ENCODE peak calls at places on chromosomes 2 and 18, in seven cellular contexts. U is K562, B is stomach, I is ovary, G is sigmoid colon, K is A549, Q is tibial nerve. F is an unnamed sample.

GRCh38 chr2:171383141-171383540 is 50.6 kb downstream of the METTL8 start:
- DNase-seq in U (no peak), B (no peak), I (no peak), G (no peak), K (no peak), Q (no peak), F (no peak)

GRCh38 chr2:40213071-40213470 is 238.8 kb downstream of the SLC8A1 start:
- DNase-seq in U (no peak), B (no peak), I (no peak), G (no peak), K (peak; percentile 11), Q (no peak), F (no peak)

GRCh38 chr18:50559750-50560680 is at the start of gene MAPK4:
- DNase-seq in U (peak; percentile 74), B (peak; percentile 67), I (peak; percentile 78), G (peak; percentile 71), K (no peak), Q (no peak), F (peak; percentile 33)

GRCh38 chr2:169286858-169287257 is 75.5 kb downstream of the LRP2 start:
- DNase-seq in U (no peak), B (no peak), I (no peak), G (no peak), K (no peak), Q (no peak), F (no peak)

GRCh38 chr2:108616731-108617161 is 82.5 kb downstream of the LIMS1 start:
- DNase-seq in U (no peak), B (peak; percentile 79), I (no peak), G (no peak), K (no peak), Q (no peak), F (no peak)

GRCh38 chr18:7711495-7711894 is 144.4 kb downstream of the PTPRM start:
- DNase-seq in U (no peak), B (no peak), I (no peak), G (no peak), K (no peak), Q (no peak), F (no peak)

GRCh38 chr2:135072125-135072997 is 20.3 kb downstream of the RAB3GAP1 start:
- DNase-seq in U (no peak), B (no peak), I (no peak), G (no peak), K (peak; percentile 31), Q (no peak), F (no peak)

GRCh38 chr2:75276093-75277055 is 77.1 kb upstream of the TACR1 start:
- DNase-seq in U (no peak), B (no peak), I (no peak), G (no peak), K (peak; percentile 47), Q (no peak), F (no peak)

GRCh38 chr18:37440206-37440605 is 125.4 kb downstream of the CELF4 start:
- DNase-seq in U (no peak), B (no peak), I (peak; percentile 53), G (no peak), K (no peak), Q (no peak), F (no peak)

GRCh38 chr2:229252996-229253395 is 18.1 kb downstream of the PID1 start:
- DNase-seq in U (no peak), B (no peak), I (no peak), G (no peak), K (no peak), Q (no peak), F (no peak)

GRCh38 chr2:134260726-134261125 is 6.9 kb downstream of the MGAT5 start:
- DNase-seq in U (no peak), B (no peak), I (no peak), G (no peak), K (no peak), Q (peak; percentile 50), F (no peak)

GRCh38 chr2:105654474-105655004 is 90.2 kb upstream of the NCK2 start:
- DNase-seq in U (no peak), B (no peak), I (no peak), G (no peak), K (no peak), Q (no peak), F (no peak)

GRCh38 chr18:70334728-70335329 is 46.0 kb downstream of the SOCS6 start:
- DNase-seq in U (no peak), B (no peak), I (no peak), G (no peak), K (peak; percentile 49), Q (no peak), F (no peak)

GRCh38 chr18:158128-159036 is at the start of gene USP14:
- DNase-seq in U (peak; percentile 100), B (peak; percentile 97), I (peak; percentile 97), G (peak; percentile 98), K (peak; percentile 96), Q (peak; percentile 86), F (peak; percentile 98)

GRCh38 chr2:159111346-159111922 is 143.0 kb downstream of the TANC1 start:
- DNase-seq in U (no peak), B (no peak), I (no peak), G (no peak), K (no peak), Q (no peak), F (no peak)

GRCh38 chr2:65045651-65046050 is 10.6 kb upstream of the CEP68 start:
- DNase-seq in U (no peak), B (no peak), I (no peak), G (no peak), K (no peak), Q (no peak), F (no peak)

GRCh38 chr2:184611221-184612085 is 13.1 kb downstream of the ZNF804A start:
- DNase-seq in U (peak; percentile 15), B (no peak), I (no peak), G (no peak), K (no peak), Q (no peak), F (no peak)

GRCh38 chr2:78201064-78201575 is 678.9 kb upstream of the LRRTM4 start:
- DNase-seq in U (no peak), B (no peak), I (no peak), G (no peak), K (no peak), Q (no peak), F (no peak)

GRCh38 chr2:157830696-157831570 is 45.2 kb downstream of the ACVR1 start:
- DNase-seq in U (no peak), B (no peak), I (no peak), G (no peak), K (peak; percentile 75), Q (peak; percentile 78), F (no peak)

GRCh38 chr2:169095631-169096105 is 26.3 kb downstream of the DHRS9 start:
- DNase-seq in U (peak; percentile 27), B (no peak), I (no peak), G (no peak), K (peak; percentile 30), Q (no peak), F (no peak)

GRCh38 chr2:230347659-230348305 is 20.8 kb downstream of the SP140L start:
- DNase-seq in U (no peak), B (no peak), I (no peak), G (no peak), K (no peak), Q (no peak), F (no peak)

DNA sequence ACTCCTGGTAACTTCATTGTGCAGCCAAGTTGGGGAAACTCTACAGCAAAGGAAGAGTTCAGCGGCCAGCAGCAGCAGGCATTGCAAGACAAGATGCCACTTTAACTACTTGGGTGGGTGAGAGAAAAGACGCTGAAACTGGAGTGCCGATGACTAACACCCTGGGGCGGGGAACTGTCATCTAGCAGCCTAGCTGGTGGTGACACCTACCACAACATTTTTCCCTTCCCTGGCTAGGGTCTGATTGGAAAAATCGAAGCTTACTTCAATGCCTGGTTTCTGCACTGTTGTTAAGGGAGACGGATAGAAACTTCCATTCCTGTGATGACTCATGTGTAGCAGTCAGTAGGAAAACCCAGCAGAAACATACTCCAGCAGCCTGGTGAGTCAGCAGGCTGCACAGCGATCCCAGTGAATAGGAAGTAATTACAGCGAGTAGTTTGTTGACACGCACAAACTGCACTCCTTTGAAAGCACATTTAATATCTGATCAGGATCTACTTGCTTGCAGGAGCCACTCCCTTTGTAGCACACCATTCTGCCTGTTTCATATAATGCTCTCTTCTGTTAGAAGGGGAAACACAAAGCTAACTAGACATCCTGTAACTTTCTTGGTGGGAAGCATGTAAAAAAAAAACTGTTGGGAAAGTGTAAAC is 62.1 kb upstream of the MAPRE2 start:
- DNase-seq in U (peak; percentile 41), B (peak; percentile 72), I (peak; percentile 44), G (peak; percentile 78), K (peak; percentile 87), Q (peak; percentile 49), F (peak; percentile 74)
- TF ChIP-seq EP300 in U (peak; percentile 62), B (no peak), I (no peak), G (no peak), K (no peak), Q (peak; percentile 66), F (no peak)

DNA sequence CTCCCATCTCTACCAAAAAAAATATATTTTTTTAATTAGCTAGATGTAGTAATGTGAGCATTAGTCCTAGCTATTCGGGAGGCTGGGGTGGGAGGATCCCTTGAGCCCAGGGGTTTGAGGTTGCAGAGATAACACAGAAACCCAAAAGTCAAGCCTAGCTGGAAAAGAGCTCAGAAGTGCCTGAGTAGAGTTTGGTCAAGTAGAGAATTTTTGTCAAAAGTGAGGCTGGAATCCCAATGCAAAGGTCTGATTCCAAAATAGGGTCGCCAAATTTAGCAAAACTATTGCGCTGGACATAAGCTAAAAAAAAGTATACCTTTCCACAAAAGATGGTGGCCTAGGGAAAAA is 15.5 kb upstream of the MSH6 start:
- DNase-seq in U (no peak), B (no peak), I (no peak), G (no peak), K (no peak), Q (no peak), F (no peak)
- H3K4me3 ChIP-seq in U (no peak overlapping the region), B (no peak overlapping the region), I (no peak overlapping the region), G (no peak overlapping the region), K (no peak overlapping the region), Q (no peak overlapping the region), F (no peak overlapping the region)

DNA sequence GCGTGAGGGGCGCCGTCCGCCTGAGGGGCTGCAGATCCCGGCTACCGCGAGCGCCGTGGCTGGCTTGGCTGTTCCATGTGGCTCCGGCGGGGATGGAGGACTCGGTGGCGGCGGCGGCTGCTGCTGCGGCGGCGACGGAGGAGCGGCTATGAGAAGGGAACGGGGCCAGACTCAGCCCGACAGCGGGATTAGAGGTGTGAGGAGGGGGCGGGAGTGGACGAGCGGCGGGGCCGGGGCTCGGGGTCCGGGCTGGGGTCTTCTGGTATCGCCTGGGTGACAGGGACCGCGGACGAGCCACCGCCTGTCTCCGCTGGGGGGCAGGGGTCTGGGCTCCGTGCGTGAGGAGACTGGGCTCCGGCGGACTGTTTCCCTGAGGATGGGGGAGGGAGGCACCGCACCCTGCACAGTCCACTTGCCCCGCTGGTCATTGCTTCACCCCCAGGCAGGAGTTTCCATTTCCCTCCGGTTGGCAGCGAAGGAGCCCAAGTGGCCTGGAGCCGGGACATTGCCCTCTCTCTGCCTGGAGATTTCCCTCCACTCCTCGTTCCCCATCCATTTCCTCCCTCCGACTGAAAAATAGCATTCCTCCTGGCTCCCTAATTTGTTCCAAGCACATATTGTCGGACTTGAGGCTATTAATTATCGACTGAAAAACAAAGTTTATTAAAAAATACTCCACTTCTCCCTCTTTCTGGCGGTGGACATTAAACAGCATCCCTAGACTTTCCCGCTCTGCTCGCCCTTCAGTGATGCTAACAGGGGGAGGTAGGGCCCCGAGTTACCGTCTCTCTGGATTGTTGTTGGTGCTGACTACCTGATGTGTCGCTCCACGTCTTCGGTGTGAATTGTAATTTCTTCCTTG is 577 bp downstream of the EHBP1 start:
- DNase-seq in U (peak; percentile 65), B (peak; percentile 49), I (no peak), G (peak; percentile 89), K (peak; percentile 80), Q (peak; percentile 46), F (peak; percentile 67)
- TF ChIP-seq POLR2A in U (peak; percentile 32), B (no peak), I (no peak), G (no peak), K (peak; percentile 9), Q (no peak), F (no peak)

GRCh38 chr2:76692896-76693295 is 829.3 kb downstream of the LRRTM4 start:
- DNase-seq in U (no peak), B (no peak), I (no peak), G (no peak), K (no peak), Q (no peak), F (no peak)
- TF ChIP-seq EP300 in U (no peak), B (no peak), I (no peak), G (no peak), K (no peak), Q (no peak), F (no peak)

F was measured in transverse colon.